ENCODE peak calls at places on chromosomes 5 and 9, in ten cellular contexts. Z, R, C, A, S, Y, B, G, J and D are unnamed samples.

GRCh38 chr5:108818613-108819272 is 71.0 kb downstream of the FER start:
- DNase-seq in Z (peak), R (no peak), C (no peak), A (peak), S (no peak), Y (no peak), B (no peak), G (no peak), J (peak), D (no peak)

GRCh38 chr5:39933061-39933460 is 508.3 kb upstream of the DAB2 start:
- DNase-seq in Z (peak), R (no peak), C (no peak), A (no peak), S (no peak), Y (no peak), B (no peak), G (no peak), J (no peak), D (no peak)

GRCh38 chr9:131707677-131708612 is 31.9 kb downstream of the RAPGEF1 start:
- DNase-seq in Z (peak), R (peak), C (peak), A (no peak), S (no peak), Y (no peak), B (no peak), G (peak), J (peak), D (peak)

GRCh38 chr9:83981126-83981871 is 694 bp downstream of the RMI1 start:
- DNase-seq in Z (peak), R (peak), C (no peak), A (peak), S (no peak), Y (no peak), B (no peak), G (peak), J (peak), D (peak)

GRCh38 chr5:31469886-31470285 is 62.0 kb downstream of the DROSHA start:
- DNase-seq in Z (no peak), R (no peak), C (no peak), A (no peak), S (no peak), Y (no peak), B (no peak), G (no peak), J (no peak), D (no peak)

GRCh38 chr9:129012893-129013448 is 15.2 kb downstream of the SH3GLB2 start:
- DNase-seq in Z (no peak), R (no peak), C (no peak), A (no peak), S (no peak), Y (no peak), B (no peak), G (no peak), J (no peak), D (no peak)

GRCh38 chr5:163105456-163105855 is 331.9 kb upstream of the CCNG1 start:
- DNase-seq in Z (no peak), R (no peak), C (no peak), A (no peak), S (no peak), Y (no peak), B (no peak), G (no peak), J (peak), D (no peak)

GRCh38 chr9:138065287-138065686 is 187.7 kb downstream of the CACNA1B start:
- DNase-seq in Z (no peak), R (peak), C (no peak), A (no peak), S (peak), Y (no peak), B (no peak), G (no peak), J (no peak), D (no peak)

GRCh38 chr5:178542455-178542854 is 47.7 kb downstream of the COL23A1 start:
- DNase-seq in Z (peak), R (no peak), C (peak), A (no peak), S (no peak), Y (no peak), B (no peak), G (peak), J (no peak), D (no peak)

GRCh38 chr5:177405805-177406204 is 3.6 kb downstream of the F12 start:
- DNase-seq in Z (no peak), R (no peak), C (peak), A (no peak), S (no peak), Y (no peak), B (no peak), G (no peak), J (no peak), D (no peak)

GRCh38 chr5:148397968-148398595 is 14.3 kb downstream of the FBXO38 start:
- DNase-seq in Z (no peak), R (no peak), C (no peak), A (no peak), S (no peak), Y (peak), B (no peak), G (no peak), J (peak), D (no peak)

GRCh38 chr9:74366111-74366510 is 131.0 kb upstream of the RORB start:
- DNase-seq in Z (no peak), R (no peak), C (no peak), A (no peak), S (no peak), Y (no peak), B (no peak), G (no peak), J (no peak), D (no peak)

GRCh38 chr9:101388507-101388993 is 3.7 kb upstream of the BAAT start:
- DNase-seq in Z (peak), R (no peak), C (no peak), A (no peak), S (no peak), Y (no peak), B (no peak), G (no peak), J (peak), D (no peak)

GRCh38 chr5:99773290-99773689 is 761.9 kb upstream of the FAM174A start:
- DNase-seq in Z (no peak), R (no peak), C (no peak), A (no peak), S (no peak), Y (no peak), B (no peak), G (no peak), J (no peak), D (no peak)

GRCh38 chr5:91707521-91707841 is 324.4 kb upstream of the ARRDC3 start:
- DNase-seq in Z (no peak), R (no peak), C (no peak), A (no peak), S (no peak), Y (no peak), B (no peak), G (no peak), J (no peak), D (no peak)

GRCh38 chr9:75181748-75182147 is 93.4 kb downstream of the OSTF1 start:
- DNase-seq in Z (peak), R (no peak), C (no peak), A (no peak), S (no peak), Y (peak), B (no peak), G (no peak), J (peak), D (no peak)

GRCh38 chr5:111119856-111120255 is 27.7 kb downstream of the WDR36 start:
- DNase-seq in Z (no peak), R (no peak), C (no peak), A (no peak), S (no peak), Y (no peak), B (no peak), G (no peak), J (no peak), D (no peak)

GRCh38 chr9:37999501-38000189 is 69.4 kb downstream of the SHB start:
- DNase-seq in Z (no peak), R (no peak), C (peak), A (no peak), S (no peak), Y (no peak), B (no peak), G (no peak), J (peak), D (no peak)

GRCh38 chr5:139137703-139138102 is 60.5 kb downstream of the SIL1 start:
- DNase-seq in Z (peak), R (no peak), C (no peak), A (no peak), S (no peak), Y (no peak), B (no peak), G (no peak), J (peak), D (peak)

GRCh38 chr9:35611230-35611797 is 6.3 kb downstream of the TESK1 start:
- DNase-seq in Z (peak), R (peak), C (peak), A (peak), S (no peak), Y (peak), B (peak), G (peak), J (peak), D (peak)

GRCh38 chr9:89484475-89485404 is 13.2 kb downstream of the SEMA4D start:
- DNase-seq in Z (no peak), R (no peak), C (no peak), A (no peak), S (no peak), Y (no peak), B (no peak), G (no peak), J (no peak), D (no peak)
- H3K4me3 ChIP-seq in Z (no peak), R (no peak), C (no peak), A (no peak), S (no peak), Y (no peak), B (peak), G (no peak), J (no peak), D (no peak)

GRCh38 chr5:57173026-57173317 is 887 bp upstream of the GPBP1 start:
- DNase-seq in Z (no peak), R (peak), C (no peak), A (no peak), S (no peak), Y (no peak), B (no peak), G (no peak), J (no peak), D (no peak)
- H3K4me3 ChIP-seq in Z (peak), R (peak), C (peak), A (peak), S (peak), Y (peak), B (peak), G (peak), J (peak), D (peak)

GRCh38 chr5:10702040-10702629 is 58.9 kb downstream of the DAP start:
- DNase-seq in Z (peak), R (no peak), C (peak), A (no peak), S (peak), Y (peak), B (no peak), G (no peak), J (peak), D (no peak)
- H3K4me3 ChIP-seq in Z (no peak), R (no peak), C (no peak), A (no peak), S (no peak), Y (peak), B (no peak), G (no peak), J (no peak), D (no peak)

DNA sequence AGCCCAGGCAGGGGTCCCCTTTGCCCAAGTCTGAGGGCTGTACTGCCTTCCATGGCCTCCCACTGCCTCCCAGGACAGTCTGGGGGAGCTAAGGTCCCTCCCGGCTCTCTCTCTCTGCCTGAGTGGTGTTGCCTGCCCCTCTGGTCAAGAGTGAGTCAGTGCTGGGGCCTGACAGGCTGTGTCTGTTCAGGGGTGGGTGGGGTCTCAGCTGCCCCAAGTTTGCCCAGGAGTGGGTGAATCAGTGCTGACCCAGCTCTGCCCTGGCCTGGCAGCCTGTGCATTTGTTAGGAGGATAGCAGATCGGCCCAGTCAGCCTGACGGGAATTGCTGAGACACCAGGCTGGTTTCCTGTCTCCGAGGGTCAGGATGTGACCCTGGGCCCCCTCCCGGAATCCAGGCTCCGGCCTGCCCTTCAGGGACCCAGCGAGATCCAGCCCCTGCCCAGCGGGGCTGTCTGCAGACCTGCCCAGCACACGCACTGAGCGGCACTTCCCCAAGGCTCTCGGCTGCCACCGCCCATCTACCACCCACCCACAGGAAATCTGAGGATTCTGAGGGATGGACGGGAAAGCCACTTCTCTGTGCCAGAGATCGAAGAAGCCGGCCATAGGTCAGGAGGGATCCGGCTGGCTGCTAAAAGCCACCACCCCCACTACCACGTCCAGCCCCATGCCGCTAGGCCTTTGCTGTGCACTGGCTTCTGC is 15.9 kb downstream of the ENG start:
- DNase-seq in Z (peak), R (peak), C (peak), A (no peak), S (peak), Y (peak), B (no peak), G (peak), J (no peak), D (no peak)
- H3K4me3 ChIP-seq in Z (peak), R (no peak), C (no peak), A (no peak), S (no peak), Y (peak), B (no peak), G (peak), J (no peak), D (no peak)

DNA sequence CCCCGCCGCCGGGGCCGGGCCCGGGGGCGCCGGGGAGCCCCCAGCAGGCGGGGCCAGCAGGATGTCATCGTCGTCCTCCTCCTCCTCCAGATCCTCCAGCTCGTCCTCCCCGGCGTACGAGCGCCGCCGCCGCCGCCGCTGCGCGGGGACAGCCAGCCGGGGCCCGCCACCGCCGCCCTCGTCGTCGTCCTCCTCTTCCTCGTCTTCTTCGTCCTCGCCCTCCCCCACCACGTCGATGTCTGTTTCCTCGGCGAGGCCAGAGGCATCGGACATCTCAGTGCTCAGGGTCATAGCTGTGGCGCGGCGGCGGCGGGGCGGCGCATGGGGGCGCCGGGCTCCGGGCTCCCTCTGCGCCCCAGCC is 525 bp downstream of the FOXD1 start:
- DNase-seq in Z (no peak), R (no peak), C (peak), A (peak), S (no peak), Y (no peak), B (no peak), G (no peak), J (no peak), D (peak)
- H3K4me3 ChIP-seq in Z (peak), R (peak), C (peak), A (peak), S (peak), Y (no peak), B (no peak), G (peak), J (no peak), D (peak)

DNA sequence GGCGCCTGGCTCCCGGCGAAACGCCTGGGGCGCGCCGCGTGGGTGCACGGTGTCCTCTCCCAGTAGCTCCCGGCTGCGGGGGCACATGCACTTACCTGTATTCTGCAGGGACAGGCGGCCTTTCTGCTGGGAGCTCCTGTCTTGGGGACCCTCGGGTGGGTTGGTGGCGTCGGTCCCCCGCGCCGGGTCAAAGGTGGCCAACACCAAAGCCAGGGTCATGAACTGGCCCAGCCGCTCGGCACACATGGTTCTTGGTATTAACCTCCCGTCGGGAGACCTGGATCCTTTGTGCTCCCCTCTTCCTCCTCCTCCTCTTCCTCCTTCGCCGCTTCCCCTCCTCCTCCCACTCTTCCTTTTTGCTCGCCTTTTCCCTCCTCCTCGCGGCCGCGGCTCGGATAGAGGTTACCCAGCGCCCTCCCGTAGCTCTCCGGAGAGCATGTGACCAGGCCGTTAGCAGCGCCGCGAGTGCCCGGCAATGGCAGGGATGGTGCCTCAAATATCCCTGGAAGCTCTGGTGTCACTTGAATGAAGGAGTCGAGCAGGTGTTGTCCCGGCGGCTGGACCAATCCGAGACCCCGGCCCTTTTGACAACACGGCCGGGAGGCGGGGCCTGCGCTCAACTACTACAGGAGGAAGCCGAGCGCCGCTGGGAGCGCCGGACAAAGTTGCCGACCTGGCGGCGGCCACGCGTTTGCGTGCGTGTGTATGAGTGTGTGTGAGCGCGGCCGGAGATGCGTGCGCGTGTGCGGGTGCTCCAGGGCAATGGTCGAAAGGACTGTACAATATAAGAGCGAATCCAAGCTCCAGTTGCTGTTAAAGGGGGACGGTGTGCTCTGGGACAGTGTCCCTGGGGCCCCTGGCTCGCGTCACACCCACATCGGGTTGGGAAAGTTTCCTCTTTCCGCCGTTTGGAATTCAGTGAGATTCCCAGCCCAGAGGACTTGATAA is at the start of gene STC2:
- DNase-seq in Z (peak), R (peak), C (no peak), A (peak), S (no peak), Y (peak), B (no peak), G (peak), J (peak), D (peak)
- H3K4me3 ChIP-seq in Z (peak), R (peak), C (peak), A (peak), S (peak), Y (peak), B (no peak), G (peak), J (peak), D (peak)

GRCh38 chr9:91946196-91946595 is 3.8 kb downstream of the ROR2 start:
- DNase-seq in Z (no peak), R (no peak), C (no peak), A (no peak), S (no peak), Y (no peak), B (no peak), G (no peak), J (no peak), D (no peak)

GRCh38 chr9:91946825-91947224 is 3.2 kb downstream of the ROR2 start:
- DNase-seq in Z (no peak), R (no peak), C (no peak), A (no peak), S (no peak), Y (no peak), B (no peak), G (no peak), J (no peak), D (no peak)

GRCh38 chr9:91948423-91949292 is 1.4 kb downstream of the ROR2 start:
- DNase-seq in Z (peak), R (peak), C (peak), A (peak), S (peak), Y (no peak), B (peak), G (no peak), J (peak), D (peak)

GRCh38 chr9:91949293-91949945 is 609 bp downstream of the ROR2 start:
- DNase-seq in Z (peak), R (peak), C (no peak), A (peak), S (peak), Y (no peak), B (peak), G (no peak), J (peak), D (peak)

DNA sequence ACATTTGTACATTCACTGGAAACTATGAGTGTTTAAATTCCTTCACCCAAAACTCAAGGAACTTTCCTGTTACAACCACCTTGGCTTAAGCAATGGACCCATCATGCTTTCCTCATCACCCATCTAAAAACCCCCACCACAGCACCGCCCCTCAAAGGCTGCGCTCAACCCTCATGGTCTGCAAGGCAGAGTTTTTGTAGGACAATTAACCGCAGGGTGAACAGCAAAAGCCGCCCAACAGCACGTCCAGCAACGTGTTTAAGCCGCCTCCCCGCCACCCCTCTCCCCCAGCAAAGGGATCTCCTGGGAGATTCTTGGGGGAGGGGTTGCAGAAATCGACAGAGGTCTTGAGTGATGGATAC is 2.0 kb downstream of the ROR2 start:
- DNase-seq in Z (peak), R (peak), C (no peak), A (no peak), S (no peak), Y (no peak), B (no peak), G (no peak), J (no peak), D (peak)
- H3K4me3 ChIP-seq in Z (no peak), R (peak), C (no peak), A (peak), S (peak), Y (no peak), B (no peak), G (peak), J (no peak), D (peak)

DNA sequence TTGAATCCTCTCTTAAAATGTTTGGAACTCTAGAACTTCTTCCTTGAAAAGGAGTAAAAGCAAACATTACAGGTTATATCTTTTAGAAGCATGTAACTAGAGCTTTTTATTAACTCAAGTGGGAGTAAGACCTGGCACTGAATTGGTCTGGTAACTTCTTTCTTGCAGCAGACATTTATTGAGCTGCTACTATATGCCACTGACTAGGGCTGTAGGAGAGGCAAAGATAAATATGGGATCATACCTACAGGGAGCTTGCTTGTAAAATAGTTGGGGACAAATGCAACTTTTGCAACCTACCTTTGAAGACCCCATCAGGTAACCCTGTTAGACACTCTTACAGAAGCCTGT is 231.9 kb upstream of the TUT7 start:
- DNase-seq in Z (no peak), R (no peak), C (no peak), A (no peak), S (no peak), Y (no peak), B (no peak), G (no peak), J (no peak), D (no peak)
- H3K4me3 ChIP-seq in Z (no peak), R (peak), C (peak), A (no peak), S (no peak), Y (no peak), B (no peak), G (peak), J (no peak), D (no peak)